ENCODE peak calls at places on chromosomes 16 and 17, in four cellular contexts. C is tibial artery, L is mucosa of descending colon, D is esophagus muscularis mucosa. P is an unnamed sample.

GRCh38 chr16:17470002-17470870 is 524 bp downstream of the XYLT1 start:
- DNase-seq in L (peak), D (no peak), C (peak), P (no peak)

GRCh38 chr17:79050591-79050990 is 24.0 kb upstream of the ENGASE start:
- DNase-seq in D (no peak), C (no peak), L (no peak), P (no peak)

GRCh38 chr16:306911-307370 is 24.0 kb downstream of the PDIA2 start:
- DNase-seq in L (no peak), D (no peak), C (no peak), P (no peak)

GRCh38 chr16:55824473-55824872 is 8.4 kb downstream of the CES1 start:
- DNase-seq in D (no peak), L (no peak), C (no peak), P (no peak)

GRCh38 chr16:83653785-83654184 is 154.0 kb upstream of the HSBP1 start:
- DNase-seq in L (no peak), C (no peak), D (no peak), P (peak)

GRCh38 chr16:1621851-1622250 is 9.7 kb downstream of the CRAMP1 start:
- DNase-seq in D (no peak), L (no peak), C (no peak), P (no peak)

GRCh38 chr17:35745749-35746320 is 7.2 kb downstream of the GAS2L2 start:
- DNase-seq in C (no peak), L (no peak), D (no peak), P (no peak)

GRCh38 chr17:64343833-64344637 is 46.6 kb downstream of the PECAM1 start:
- DNase-seq in C (peak), D (no peak), L (peak), P (peak)

GRCh38 chr16:15518412-15519351 is 84.3 kb downstream of the BMERB1 start:
- DNase-seq in L (no peak), C (peak), D (peak), P (no peak)

GRCh38 chr16:57145964-57146647 is 39.7 kb downstream of the PSME3IP1 start:
- DNase-seq in L (no peak), C (no peak), D (no peak), P (no peak)

GRCh38 chr17:69474171-69474831 is 59.8 kb downstream of the MAP2K6 start:
- DNase-seq in L (no peak), C (no peak), D (no peak), P (no peak)

GRCh38 chr17:72797142-72797541 is 295.3 kb downstream of the SLC39A11 start:
- DNase-seq in C (no peak), D (no peak), L (no peak), P (no peak)

GRCh38 chr16:66131895-66132294 is 234.6 kb upstream of the CDH5 start:
- DNase-seq in C (no peak), D (no peak), L (no peak), P (no peak)

GRCh38 chr17:61750656-61751055 is 112.7 kb downstream of the BRIP1 start:
- DNase-seq in L (no peak), D (no peak), C (no peak), P (no peak)

GRCh38 chr16:50265260-50265659 is 1.1 kb upstream of the ADCY7 start:
- DNase-seq in C (peak), D (no peak), L (peak), P (no peak)

GRCh38 chr16:76277099-76278030 is at the start of gene CNTNAP4:
- DNase-seq in C (no peak), L (no peak), D (no peak), P (no peak)

GRCh38 chr17:41329279-41329925 is 13.9 kb upstream of the KRTAP17-1 start:
- DNase-seq in L (no peak), C (no peak), D (no peak), P (no peak)

GRCh38 chr16:84489141-84489540 is 15.3 kb downstream of the MEAK7 start:
- DNase-seq in D (no peak), C (no peak), L (no peak), P (no peak)

GRCh38 chr17:81119223-81120148 is 45.8 kb upstream of the PVALEF start:
- DNase-seq in D (peak), C (no peak), L (peak), P (peak)

GRCh38 chr17:50946891-50947843 is 81.0 kb upstream of the TOB1 start:
- DNase-seq in L (no peak), C (peak), D (no peak), P (no peak)

GRCh38 chr16:81227780-81228179 is 10.7 kb upstream of the BCO1 start:
- DNase-seq in D (no peak), C (no peak), L (no peak), P (no peak)

GRCh38 chr17:77924757-77925336 is 33.7 kb upstream of the TNRC6C start:
- DNase-seq in D (no peak), C (peak), L (no peak), P (no peak)
- H3K4me3 ChIP-seq in D (no peak), C (no peak), L (no peak), P (no peak)

GRCh38 chr17:74990581-74991105 is 3.2 kb downstream of the CDR2L start:
- DNase-seq in D (no peak), C (no peak), L (no peak), P (no peak)

GRCh38 chr17:74986206-74986576 is 1.2 kb upstream of the CDR2L start:
- DNase-seq in C (no peak), L (no peak), D (no peak), P (no peak)

GRCh38 chr17:74987418-74987908 is at the start of gene CDR2L:
- DNase-seq in D (peak), L (peak), C (peak), P (peak)

GRCh38 chr17:74992223-74992622 is 4.8 kb downstream of the CDR2L start:
- DNase-seq in D (no peak), L (no peak), C (no peak), P (no peak)

DNA sequence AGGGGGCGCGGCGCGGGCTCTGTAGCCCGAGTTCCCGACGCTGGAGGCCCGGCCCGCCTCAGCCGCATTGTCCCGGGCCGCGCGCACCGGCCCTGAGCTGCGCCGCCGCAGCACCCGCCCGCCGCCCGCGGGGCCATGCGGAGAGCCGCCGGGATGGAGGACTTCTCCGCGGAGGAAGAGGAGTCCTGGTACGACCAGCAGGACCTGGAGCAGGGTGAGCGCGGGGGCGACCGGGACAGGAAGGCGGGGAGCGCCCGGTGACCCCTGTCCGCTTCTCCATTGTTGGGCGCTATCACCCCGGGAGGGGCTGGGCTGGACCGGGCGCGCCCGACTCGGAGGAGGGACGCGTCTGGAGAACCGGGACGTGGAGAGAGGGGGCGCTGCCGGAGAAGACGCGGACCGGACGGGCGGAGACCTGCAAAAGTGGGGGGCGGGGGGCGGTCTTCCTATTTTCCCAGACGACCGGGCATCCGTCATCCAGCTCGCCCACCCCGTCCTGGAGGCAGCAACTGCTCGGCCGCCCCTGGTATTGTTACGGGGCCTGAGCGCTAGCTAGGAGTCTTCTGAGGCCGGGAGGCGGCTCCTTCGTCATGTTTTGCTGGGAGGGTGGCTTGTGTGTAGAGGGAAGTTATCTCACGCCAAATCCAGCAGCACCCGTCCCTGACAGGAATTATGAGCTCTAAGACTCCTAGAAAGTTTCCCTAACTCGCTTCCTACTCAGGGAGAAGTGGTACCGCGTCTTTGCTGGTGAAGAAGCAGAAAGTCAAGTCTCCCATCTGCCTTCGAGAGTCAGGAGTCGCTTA is 678 bp downstream of the CDR2L start:
- DNase-seq in D (peak), L (peak), C (peak), P (no peak)
- TF ChIP-seq CTCF in D (peak), L (no peak), C (peak), P (peak)

GRCh38 chr17:7175363-7175733 is 3.8 kb downstream of the ASGR1 start:
- DNase-seq in D (no peak), C (no peak), L (no peak), P (no peak)
- H3K4me3 ChIP-seq in D (no peak), C (no peak), L (no peak), P (no peak)

GRCh38 chr17:17994271-17994670 is 21.6 kb downstream of the DRC3 start:
- DNase-seq in D (no peak), C (no peak), L (no peak), P (no peak)
- TF ChIP-seq CTCF in D (no peak), C (no peak), L (no peak), P (peak)

GRCh38 chr17:31842416-31843381 is 16.3 kb downstream of the COPRS start:
- DNase-seq in C (peak), D (no peak), L (peak), P (no peak)
- H3K4me3 ChIP-seq in C (peak), D (peak), L (no peak), P (no peak)

GRCh38 chr16:24010440-24011089 is 174.8 kb downstream of the PRKCB start:
- DNase-seq in D (no peak), L (peak), C (peak), P (peak)

GRCh38 chr16:24011237-24011636 is 175.5 kb downstream of the PRKCB start:
- DNase-seq in L (no peak), C (no peak), D (no peak), P (no peak)

GRCh38 chr16:24007934-24008333 is 172.2 kb downstream of the PRKCB start:
- DNase-seq in D (no peak), L (no peak), C (no peak), P (no peak)

GRCh38 chr16:24009955-24010354 is 174.2 kb downstream of the PRKCB start:
- DNase-seq in L (no peak), D (no peak), C (no peak), P (no peak)

DNA sequence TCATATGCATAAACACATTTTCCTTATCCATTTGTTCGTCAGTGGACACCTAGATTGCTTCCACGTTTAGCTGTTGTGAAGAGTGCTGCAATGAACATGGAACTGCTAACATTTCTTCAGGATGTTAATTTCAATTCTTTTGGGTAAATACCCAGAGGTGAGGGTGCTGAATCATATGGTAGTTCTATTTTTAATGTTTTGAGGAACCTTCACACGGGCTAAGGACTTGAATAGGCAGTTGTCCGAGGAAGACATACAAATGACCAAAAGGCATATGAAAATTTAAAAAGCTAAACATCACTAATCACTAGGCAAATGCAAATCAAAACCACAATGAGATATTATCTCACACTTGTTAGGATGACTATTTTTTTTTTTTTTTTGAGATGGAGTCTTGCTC is 173.3 kb downstream of the PRKCB start:
- DNase-seq in L (no peak), C (no peak), D (no peak), P (no peak)
- TF ChIP-seq CTCF in L (no peak), C (no peak), D (no peak), P (no peak)

GRCh38 chr17:77194179-77194578 is 53.4 kb downstream of the SEC14L1 start:
- DNase-seq in L (no peak), C (no peak), D (no peak), P (no peak)

GRCh38 chr17:77200711-77201110 is 59.9 kb downstream of the SEC14L1 start:
- DNase-seq in L (no peak), C (peak), D (no peak), P (no peak)

GRCh38 chr17:77196251-77196650 is 55.5 kb downstream of the SEC14L1 start:
- DNase-seq in D (no peak), C (no peak), L (no peak), P (no peak)

GRCh38 chr17:77193653-77194052 is 52.9 kb downstream of the SEC14L1 start:
- DNase-seq in C (no peak), L (no peak), D (no peak), P (no peak)

GRCh38 chr17:77197115-77197514 is 56.3 kb downstream of the SEC14L1 start:
- DNase-seq in D (no peak), C (no peak), L (no peak), P (no peak)
- H3K4me3 ChIP-seq in D (no peak), C (no peak), L (no peak), P (no peak)